ENCODE peak calls at places on chromosomes 7 and 10, in eight cellular contexts. Q, D, B, T, A, R, Y and W are unnamed samples.

GRCh38 chr7:45574521-45575500 is 643 bp downstream of the ADCY1 start:
- DNase-seq in Y (peak; percentile 71), B (no peak), T (peak; percentile 77), D (no peak), R (no peak), Q (no peak), A (no peak), W (no peak)

GRCh38 chr7:30470163-30470770 is 8.3 kb downstream of the NOD1 start:
- DNase-seq in A (peak; percentile 51), R (no peak), T (no peak), D (no peak), Y (no peak), B (peak; percentile 82), Q (peak; percentile 86), W (no peak)

GRCh38 chr10:76114556-76114955 is 683.1 kb downstream of the LRMDA start:
- DNase-seq in Y (no peak), T (no peak), Q (no peak), R (no peak), B (no peak), D (no peak), A (no peak), W (peak; percentile 28)

GRCh38 chr10:12241810-12242529 is 46.0 kb downstream of the CDC123 start:
- DNase-seq in D (no peak), Q (no peak), A (no peak), R (no peak), T (peak; percentile 31), Y (no peak), B (peak; percentile 84), W (peak; percentile 82)

GRCh38 chr7:44761207-44762161 is 12.8 kb downstream of the ZMIZ2 start:
- DNase-seq in T (no peak), A (peak; percentile 60), R (peak; percentile 89), D (no peak), Q (no peak), Y (no peak), B (peak; percentile 69), W (peak; percentile 74)

GRCh38 chr10:77949167-77949566 is 22.6 kb upstream of the DLG5 start:
- DNase-seq in R (no peak), B (no peak), Q (no peak), A (peak; percentile 46), T (no peak), Y (no peak), D (peak; percentile 86), W (peak; percentile 59)

GRCh38 chr7:1963575-1963974 is 269.2 kb downstream of the MAD1L1 start:
- DNase-seq in R (no peak), Q (no peak), A (no peak), Y (no peak), D (no peak), T (no peak), B (no peak), W (no peak)

GRCh38 chr10:93300518-93300917 is 181.6 kb downstream of the MYOF start:
- DNase-seq in D (no peak), Q (no peak), R (no peak), A (no peak), B (no peak), Y (no peak), T (no peak), W (no peak)

GRCh38 chr7:13952921-13953320 is 36.5 kb downstream of the ETV1 start:
- DNase-seq in Y (no peak), T (no peak), R (no peak), D (no peak), Q (no peak), A (no peak), B (no peak), W (no peak)

GRCh38 chr7:117118579-117119180 is 165.4 kb downstream of the ST7 start:
- DNase-seq in T (no peak), A (no peak), D (no peak), R (no peak), B (no peak), Q (no peak), Y (no peak), W (no peak)

GRCh38 chr7:41319601-41320000 is 383.3 kb downstream of the INHBA start:
- DNase-seq in R (no peak), Y (no peak), Q (no peak), D (no peak), A (no peak), B (no peak), T (no peak), W (no peak)

GRCh38 chr10:109984013-109984412 is 23.8 kb upstream of the ADD3 start:
- DNase-seq in T (no peak), B (no peak), Q (no peak), D (no peak), A (no peak), Y (no peak), R (no peak), W (no peak)

GRCh38 chr10:94125856-94126255 is 132.1 kb downstream of the PLCE1 start:
- DNase-seq in Y (no peak), Q (no peak), R (no peak), T (no peak), D (no peak), B (no peak), A (no peak), W (no peak)

GRCh38 chr7:2175514-2175913 is 57.2 kb downstream of the MAD1L1 start:
- DNase-seq in B (peak; percentile 59), Y (no peak), A (peak; percentile 55), R (no peak), Q (no peak), D (peak; percentile 99), T (no peak), W (no peak)

GRCh38 chr10:5948999-5949759 is 28.2 kb downstream of the IL15RA start:
- DNase-seq in B (peak; percentile 68), T (no peak), A (peak; percentile 79), Q (peak; percentile 69), D (peak; percentile 36), Y (no peak), R (peak; percentile 64), W (no peak)

GRCh38 chr7:141462958-141463357 is 88.3 kb upstream of the AGK start:
- DNase-seq in R (peak; percentile 9), B (peak; percentile 45), Y (no peak), A (no peak), D (no peak), Q (no peak), T (no peak), W (no peak)

GRCh38 chr10:122140477-122140902 is 130.6 kb upstream of the BTBD16 start:
- DNase-seq in Q (no peak), T (no peak), B (peak; percentile 62), Y (no peak), A (peak; percentile 44), D (no peak), R (no peak), W (no peak)

DNA sequence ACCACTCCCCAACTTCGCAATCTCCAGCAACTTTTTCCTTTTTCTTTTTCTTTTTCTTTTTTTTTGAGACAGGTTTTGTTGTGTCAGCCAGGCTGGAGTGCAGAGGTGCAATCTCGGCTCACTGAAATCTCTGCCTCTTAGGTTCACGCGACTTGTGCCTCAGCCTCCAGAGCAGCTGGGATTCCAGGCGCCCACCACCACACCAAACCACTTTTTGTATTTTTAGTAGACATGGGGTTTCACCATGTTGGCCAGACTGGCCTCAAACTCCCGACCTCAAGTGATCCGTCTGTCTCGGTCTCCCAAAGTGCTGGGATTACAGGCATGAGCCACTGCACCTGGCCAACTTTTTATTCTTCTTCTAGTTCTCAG is 55.0 kb downstream of the KIAA1549 start:
- DNase-seq in R (no peak), Y (no peak), B (no peak), T (no peak), A (no peak), Q (no peak), D (no peak), W (no peak)
- TF ChIP-seq POLR2A in R (no peak), Y (no peak), B (no peak), T (no peak), A (no peak), Q (no peak), D (no peak), W (no peak)

GRCh38 chr10:86757110-86757790 is 831 bp downstream of the BMPR1A start:
- DNase-seq in Q (peak; percentile 37), D (peak; percentile 38), T (no peak), A (peak; percentile 60), Y (peak; percentile 83), R (peak; percentile 46), B (peak; percentile 55), W (peak; percentile 26)

GRCh38 chr10:86758231-86759072 is 2.0 kb downstream of the BMPR1A start:
- DNase-seq in Q (no peak), Y (no peak), B (no peak), A (no peak), T (no peak), D (no peak), R (no peak), W (no peak)

GRCh38 chr10:86755454-86755739 is 1.0 kb upstream of the BMPR1A start:
- DNase-seq in Q (no peak), Y (no peak), D (no peak), B (no peak), T (no peak), R (no peak), A (no peak), W (no peak)

GRCh38 chr10:86755740-86756510 is 494 bp upstream of the BMPR1A start:
- DNase-seq in T (peak; percentile 70), Q (peak; percentile 87), D (peak; percentile 74), Y (peak; percentile 94), A (peak; percentile 88), B (peak; percentile 91), R (peak; percentile 93), W (peak; percentile 61)

GRCh38 chr10:86756511-86757109 is at the start of gene BMPR1A:
- DNase-seq in B (no peak), T (no peak), R (no peak), D (peak; percentile 86), Y (no peak), Q (peak; percentile 85), A (no peak), W (peak; percentile 89)
- TF ChIP-seq POLR2A in B (no peak), T (no peak), R (no peak), D (peak; percentile 72), Y (no peak), Q (peak; percentile 19), A (no peak), W (peak; percentile 37)

GRCh38 chr7:140062528-140063299 is at the start of gene PARP12:
- DNase-seq in D (peak; percentile 74), A (peak; percentile 83), T (peak; percentile 87), Q (peak; percentile 84), Y (peak; percentile 99), B (peak; percentile 94), R (peak; percentile 94), W (peak; percentile 82)
- TF ChIP-seq POLR2A in D (peak; percentile 57), A (peak; percentile 47), T (no peak), Q (peak; percentile 31), Y (peak; percentile 71), B (no peak), R (peak; percentile 82), W (peak; percentile 54)

GRCh38 chr7:5525271-5526189 is 101.9 kb upstream of the TNRC18 start:
- DNase-seq in T (no peak), R (peak; percentile 66), Y (no peak), D (peak; percentile 60), Q (peak; percentile 40), B (peak; percentile 39), A (no peak), W (no peak)

GRCh38 chr7:5528815-5529442 is 105.3 kb upstream of the TNRC18 start:
- DNase-seq in T (no peak), B (peak; percentile 44), Q (no peak), A (no peak), D (no peak), R (no peak), Y (no peak), W (no peak)

GRCh38 chr7:5528071-5528814 is 104.6 kb upstream of the TNRC18 start:
- DNase-seq in T (no peak), Y (peak; percentile 87), R (peak; percentile 66), D (no peak), Q (peak; percentile 59), B (peak; percentile 71), A (peak; percentile 36), W (peak; percentile 37)

GRCh38 chr7:5523052-5523711 is 99.5 kb upstream of the TNRC18 start:
- DNase-seq in D (peak; percentile 37), Y (no peak), T (no peak), A (no peak), Q (peak; percentile 30), B (peak; percentile 36), R (peak; percentile 44), W (no peak)

GRCh38 chr7:5526190-5527037 is 102.8 kb upstream of the TNRC18 start:
- DNase-seq in R (peak; percentile 70), T (no peak), D (no peak), B (peak; percentile 53), Y (peak; percentile 83), A (no peak), Q (peak; percentile 44), W (peak; percentile 44)
- TF ChIP-seq POLR2A in R (peak; percentile 72), T (peak; percentile 96), D (peak; percentile 27), B (no peak), Y (peak; percentile 2), A (no peak), Q (peak; percentile 34), W (no peak)